ENCODE peak calls at places on chromosomes 16 and 17, in eight cellular contexts. One of them, this sample, is unnamed.

GRCh38 chr16:64657316-64658011 is 464.4 kb downstream of the CDH11 start:
- DNase-seq in lower leg skin: no peak
- DNase-seq in uterus: no peak
- DNase-seq in GM23338: no peak
- DNase-seq in transverse colon: no peak
- DNase-seq in fibroblast of the aortic adventitia: peak
- DNase-seq in nephron progenitor cell: no peak
- DNase-seq in dorsolateral prefrontal cortex: no peak
- DNase-seq in this sample: no peak

GRCh38 chr16:72969146-72969545 is 78.8 kb downstream of the ZFHX3 start:
- DNase-seq in fibroblast of the aortic adventitia: no peak
- DNase-seq in lower leg skin: no peak
- DNase-seq in nephron progenitor cell: no peak
- DNase-seq in dorsolateral prefrontal cortex: no peak
- DNase-seq in transverse colon: no peak
- DNase-seq in uterus: no peak
- DNase-seq in GM23338: no peak
- DNase-seq in this sample: no peak

GRCh38 chr17:17214646-17215436 is 8.7 kb upstream of the PLD6 start:
- DNase-seq in dorsolateral prefrontal cortex: no peak
- DNase-seq in transverse colon: no peak
- DNase-seq in GM23338: no peak
- DNase-seq in fibroblast of the aortic adventitia: no peak
- DNase-seq in lower leg skin: no peak
- DNase-seq in nephron progenitor cell: no peak
- DNase-seq in uterus: no peak
- DNase-seq in this sample: no peak

GRCh38 chr17:6639651-6640535 is 618 bp downstream of the KIAA0753 start:
- DNase-seq in lower leg skin: no peak
- DNase-seq in uterus: no peak
- DNase-seq in fibroblast of the aortic adventitia: peak
- DNase-seq in transverse colon: peak
- DNase-seq in nephron progenitor cell: peak
- DNase-seq in GM23338: peak
- DNase-seq in dorsolateral prefrontal cortex: no peak
- DNase-seq in this sample: peak

GRCh38 chr17:60468371-60468770 is 46.1 kb downstream of the CHCT1 start:
- DNase-seq in fibroblast of the aortic adventitia: peak
- DNase-seq in GM23338: no peak
- DNase-seq in dorsolateral prefrontal cortex: no peak
- DNase-seq in nephron progenitor cell: no peak
- DNase-seq in lower leg skin: no peak
- DNase-seq in transverse colon: no peak
- DNase-seq in uterus: no peak
- DNase-seq in this sample: no peak

GRCh38 chr16:17519041-17519440 is 48.3 kb upstream of the XYLT1 start:
- DNase-seq in fibroblast of the aortic adventitia: peak
- DNase-seq in uterus: no peak
- DNase-seq in nephron progenitor cell: no peak
- DNase-seq in transverse colon: no peak
- DNase-seq in dorsolateral prefrontal cortex: no peak
- DNase-seq in GM23338: no peak
- DNase-seq in lower leg skin: no peak
- DNase-seq in this sample: no peak

GRCh38 chr16:23255000-23255399 is 47.1 kb upstream of the SCNN1B start:
- DNase-seq in transverse colon: no peak
- DNase-seq in dorsolateral prefrontal cortex: no peak
- DNase-seq in fibroblast of the aortic adventitia: no peak
- DNase-seq in nephron progenitor cell: no peak
- DNase-seq in uterus: no peak
- DNase-seq in lower leg skin: no peak
- DNase-seq in GM23338: no peak
- DNase-seq in this sample: no peak

GRCh38 chr16:59886021-59886420 is 1151.9 kb upstream of the GOT2 start:
- DNase-seq in uterus: peak
- DNase-seq in fibroblast of the aortic adventitia: peak
- DNase-seq in nephron progenitor cell: no peak
- DNase-seq in lower leg skin: peak
- DNase-seq in transverse colon: no peak
- DNase-seq in dorsolateral prefrontal cortex: peak
- DNase-seq in GM23338: no peak
- DNase-seq in this sample: peak

GRCh38 chr16:14315683-14316320 is 244.7 kb downstream of the MRTFB start:
- DNase-seq in nephron progenitor cell: no peak
- DNase-seq in GM23338: no peak
- DNase-seq in dorsolateral prefrontal cortex: no peak
- DNase-seq in fibroblast of the aortic adventitia: no peak
- DNase-seq in lower leg skin: no peak
- DNase-seq in transverse colon: no peak
- DNase-seq in uterus: no peak
- DNase-seq in this sample: no peak

GRCh38 chr17:59333845-59334244 is 2.4 kb downstream of the YPEL2 start:
- DNase-seq in transverse colon: no peak
- DNase-seq in lower leg skin: no peak
- DNase-seq in nephron progenitor cell: no peak
- DNase-seq in uterus: no peak
- DNase-seq in dorsolateral prefrontal cortex: no peak
- DNase-seq in fibroblast of the aortic adventitia: no peak
- DNase-seq in GM23338: no peak
- DNase-seq in this sample: no peak

GRCh38 chr16:54651440-54651839 is 279.2 kb upstream of the IRX5 start:
- DNase-seq in uterus: no peak
- DNase-seq in fibroblast of the aortic adventitia: no peak
- DNase-seq in nephron progenitor cell: no peak
- DNase-seq in transverse colon: no peak
- DNase-seq in lower leg skin: no peak
- DNase-seq in dorsolateral prefrontal cortex: no peak
- DNase-seq in GM23338: peak
- DNase-seq in this sample: no peak

GRCh38 chr17:67111327-67111726 is 67.0 kb downstream of the CACNG1 start:
- DNase-seq in uterus: no peak
- DNase-seq in GM23338: no peak
- DNase-seq in lower leg skin: no peak
- DNase-seq in transverse colon: no peak
- DNase-seq in nephron progenitor cell: no peak
- DNase-seq in dorsolateral prefrontal cortex: no peak
- DNase-seq in fibroblast of the aortic adventitia: no peak
- DNase-seq in this sample: no peak

GRCh38 chr16:4765511-4766474 is 1.2 kb downstream of the ZNF500 start:
- DNase-seq in fibroblast of the aortic adventitia: no peak
- DNase-seq in dorsolateral prefrontal cortex: no peak
- DNase-seq in GM23338: no peak
- DNase-seq in transverse colon: no peak
- DNase-seq in nephron progenitor cell: no peak
- DNase-seq in uterus: no peak
- DNase-seq in lower leg skin: no peak
- DNase-seq in this sample: no peak

GRCh38 chr17:41559548-41559947 is 12.3 kb downstream of the KRT9 start:
- DNase-seq in transverse colon: no peak
- DNase-seq in GM23338: no peak
- DNase-seq in fibroblast of the aortic adventitia: peak
- DNase-seq in nephron progenitor cell: no peak
- DNase-seq in uterus: no peak
- DNase-seq in lower leg skin: no peak
- DNase-seq in dorsolateral prefrontal cortex: no peak
- DNase-seq in this sample: no peak

GRCh38 chr17:80259642-80260535 is 763 bp upstream of the RNF213 start:
- DNase-seq in dorsolateral prefrontal cortex: no peak
- DNase-seq in fibroblast of the aortic adventitia: peak
- DNase-seq in uterus: peak
- DNase-seq in nephron progenitor cell: peak
- DNase-seq in lower leg skin: peak
- DNase-seq in transverse colon: peak
- DNase-seq in GM23338: peak
- DNase-seq in this sample: peak

GRCh38 chr17:82062076-82062983 is 3.3 kb downstream of the DUS1L start:
- DNase-seq in fibroblast of the aortic adventitia: no peak
- DNase-seq in uterus: no peak
- DNase-seq in nephron progenitor cell: no peak
- DNase-seq in dorsolateral prefrontal cortex: no peak
- DNase-seq in lower leg skin: no peak
- DNase-seq in GM23338: peak
- DNase-seq in transverse colon: no peak
- DNase-seq in this sample: no peak

GRCh38 chr16:71460246-71460645 is 1.8 kb downstream of the ZNF23 start:
- DNase-seq in GM23338: no peak
- DNase-seq in fibroblast of the aortic adventitia: peak
- DNase-seq in lower leg skin: no peak
- DNase-seq in uterus: no peak
- DNase-seq in dorsolateral prefrontal cortex: no peak
- DNase-seq in nephron progenitor cell: no peak
- DNase-seq in transverse colon: no peak
- DNase-seq in this sample: no peak

GRCh38 chr16:85600905-85601639 is 12.1 kb upstream of the GSE1 start:
- DNase-seq in nephron progenitor cell: no peak
- DNase-seq in uterus: peak
- DNase-seq in lower leg skin: no peak
- DNase-seq in fibroblast of the aortic adventitia: peak
- DNase-seq in transverse colon: no peak
- DNase-seq in dorsolateral prefrontal cortex: no peak
- DNase-seq in GM23338: no peak
- DNase-seq in this sample: no peak

GRCh38 chr17:72661093-72661944 is 431.2 kb downstream of the SLC39A11 start:
- DNase-seq in GM23338: no peak
- DNase-seq in lower leg skin: no peak
- DNase-seq in transverse colon: no peak
- DNase-seq in nephron progenitor cell: no peak
- DNase-seq in dorsolateral prefrontal cortex: no peak
- DNase-seq in fibroblast of the aortic adventitia: no peak
- DNase-seq in uterus: no peak
- DNase-seq in this sample: peak
- TF ChIP-seq CTCF in GM23338: peak
- TF ChIP-seq CTCF in lower leg skin: no peak
- TF ChIP-seq CTCF in transverse colon: no peak
- TF ChIP-seq CTCF in nephron progenitor cell: peak
- TF ChIP-seq CTCF in dorsolateral prefrontal cortex: no peak
- TF ChIP-seq CTCF in fibroblast of the aortic adventitia: no peak
- TF ChIP-seq CTCF in uterus: no peak
- TF ChIP-seq CTCF in this sample: peak

GRCh38 chr16:88058817-88059216 is 107.6 kb downstream of the BANP start:
- DNase-seq in dorsolateral prefrontal cortex: peak
- DNase-seq in nephron progenitor cell: no peak
- DNase-seq in transverse colon: no peak
- DNase-seq in lower leg skin: no peak
- DNase-seq in fibroblast of the aortic adventitia: no peak
- DNase-seq in GM23338: no peak
- DNase-seq in uterus: no peak
- DNase-seq in this sample: no peak

GRCh38 chr16:88061346-88062110 is 110.3 kb downstream of the BANP start:
- DNase-seq in uterus: no peak
- DNase-seq in fibroblast of the aortic adventitia: no peak
- DNase-seq in dorsolateral prefrontal cortex: peak
- DNase-seq in GM23338: no peak
- DNase-seq in transverse colon: no peak
- DNase-seq in lower leg skin: no peak
- DNase-seq in nephron progenitor cell: no peak
- DNase-seq in this sample: no peak

GRCh38 chr16:88059701-88060386 is 108.6 kb downstream of the BANP start:
- DNase-seq in fibroblast of the aortic adventitia: no peak
- DNase-seq in nephron progenitor cell: no peak
- DNase-seq in lower leg skin: no peak
- DNase-seq in uterus: no peak
- DNase-seq in dorsolateral prefrontal cortex: peak
- DNase-seq in transverse colon: no peak
- DNase-seq in GM23338: no peak
- DNase-seq in this sample: no peak

GRCh38 chr16:88062341-88062861 is 111.2 kb downstream of the BANP start:
- DNase-seq in dorsolateral prefrontal cortex: no peak
- DNase-seq in transverse colon: no peak
- DNase-seq in uterus: peak
- DNase-seq in fibroblast of the aortic adventitia: peak
- DNase-seq in lower leg skin: no peak
- DNase-seq in nephron progenitor cell: peak
- DNase-seq in GM23338: no peak
- DNase-seq in this sample: no peak

GRCh38 chr16:88060524-88061219 is 109.4 kb downstream of the BANP start:
- DNase-seq in fibroblast of the aortic adventitia: no peak
- DNase-seq in uterus: no peak
- DNase-seq in GM23338: peak
- DNase-seq in transverse colon: no peak
- DNase-seq in dorsolateral prefrontal cortex: no peak
- DNase-seq in nephron progenitor cell: no peak
- DNase-seq in lower leg skin: no peak
- DNase-seq in this sample: no peak
- TF ChIP-seq CTCF in fibroblast of the aortic adventitia: no peak
- TF ChIP-seq CTCF in uterus: no peak
- TF ChIP-seq CTCF in GM23338: peak
- TF ChIP-seq CTCF in transverse colon: no peak
- TF ChIP-seq CTCF in dorsolateral prefrontal cortex: no peak
- TF ChIP-seq CTCF in nephron progenitor cell: no peak
- TF ChIP-seq CTCF in lower leg skin: no peak
- TF ChIP-seq CTCF in this sample: no peak

DNA sequence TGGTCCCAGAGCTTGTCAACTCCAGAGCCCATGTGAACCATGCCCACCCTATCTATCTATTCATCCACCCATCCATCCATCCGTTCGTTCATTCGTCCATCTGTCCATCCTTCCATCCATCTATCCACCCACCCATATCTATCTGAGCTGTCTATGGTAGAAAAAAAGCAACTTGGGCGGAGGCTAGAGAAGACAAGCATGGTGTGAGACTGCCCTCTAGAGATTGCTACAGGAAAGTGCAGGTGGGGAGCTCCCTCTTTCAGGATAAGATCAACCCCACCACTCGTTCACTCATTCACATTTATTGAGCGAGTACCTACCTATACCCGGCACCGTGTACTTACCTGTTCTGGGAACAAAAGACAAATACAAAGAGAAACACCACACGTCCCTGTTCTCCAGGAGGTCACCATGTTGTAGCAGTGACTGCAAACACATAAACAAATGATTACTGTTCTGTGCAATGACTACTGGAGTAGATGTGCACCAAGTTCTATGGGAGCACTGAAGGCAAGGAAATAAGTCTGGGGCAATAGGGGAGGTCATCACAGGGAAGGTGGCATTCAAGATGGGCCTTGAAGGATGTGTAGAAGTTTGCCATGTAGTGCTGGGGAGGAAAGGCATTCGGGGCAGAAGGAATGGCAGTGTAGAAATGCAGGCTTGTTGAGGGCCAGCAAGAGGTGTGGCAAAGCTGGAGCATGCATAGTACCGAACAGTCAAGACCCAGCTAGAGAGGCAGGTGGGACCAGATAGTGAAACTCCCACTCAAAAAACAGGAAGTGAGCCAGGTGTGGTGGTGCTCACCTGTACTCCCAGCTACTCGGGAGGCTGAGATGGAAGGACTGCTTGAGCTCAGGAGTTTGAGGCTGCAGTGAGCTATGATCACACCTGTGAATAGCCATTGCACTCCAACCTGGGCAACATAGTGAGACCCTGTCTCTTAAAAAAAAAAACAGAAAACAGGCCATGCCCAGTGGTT is 13.4 kb upstream of the ATP5MC1 start:
- DNase-seq in lower leg skin: peak
- DNase-seq in fibroblast of the aortic adventitia: peak
- DNase-seq in GM23338: peak
- DNase-seq in transverse colon: peak
- DNase-seq in uterus: peak
- DNase-seq in nephron progenitor cell: peak
- DNase-seq in dorsolateral prefrontal cortex: no peak
- DNase-seq in this sample: peak
- TF ChIP-seq CTCF in lower leg skin: no peak
- TF ChIP-seq CTCF in fibroblast of the aortic adventitia: peak
- TF ChIP-seq CTCF in GM23338: peak
- TF ChIP-seq CTCF in transverse colon: peak
- TF ChIP-seq CTCF in uterus: peak
- TF ChIP-seq CTCF in nephron progenitor cell: peak
- TF ChIP-seq CTCF in dorsolateral prefrontal cortex: peak
- TF ChIP-seq CTCF in this sample: peak

GRCh38 chr16:84044108-84044488 is 1.5 kb upstream of the SLC38A8 start:
- DNase-seq in dorsolateral prefrontal cortex: no peak
- DNase-seq in fibroblast of the aortic adventitia: peak
- DNase-seq in GM23338: peak
- DNase-seq in nephron progenitor cell: no peak
- DNase-seq in lower leg skin: no peak
- DNase-seq in uterus: no peak
- DNase-seq in transverse colon: no peak
- DNase-seq in this sample: peak
- TF ChIP-seq CTCF in dorsolateral prefrontal cortex: peak
- TF ChIP-seq CTCF in fibroblast of the aortic adventitia: peak
- TF ChIP-seq CTCF in GM23338: peak
- TF ChIP-seq CTCF in nephron progenitor cell: peak
- TF ChIP-seq CTCF in lower leg skin: no peak
- TF ChIP-seq CTCF in uterus: no peak
- TF ChIP-seq CTCF in transverse colon: peak
- TF ChIP-seq CTCF in this sample: peak